ENCODE peak calls at places on chromosome 22, in four cellular contexts. M, S, K and J are unnamed samples.

GRCh38 chr22:50173221-50173982 is 2.9 kb downstream of the PANX2 start:
- DNase-seq in M (no peak), S (no peak), K (no peak), J (no peak)

GRCh38 chr22:37330200-37331033 is 48.1 kb downstream of the CYTH4 start:
- DNase-seq in M (peak), S (no peak), K (no peak), J (peak)

GRCh38 chr22:43127166-43127908 is 15.9 kb downstream of the MCAT start:
- DNase-seq in M (no peak), S (no peak), K (no peak), J (peak)

GRCh38 chr22:50167689-50168489 is 2.6 kb upstream of the PANX2 start:
- DNase-seq in M (no peak), S (no peak), K (no peak), J (no peak)

GRCh38 chr22:42203609-42204008 is 66.8 kb downstream of the TCF20 start:
- DNase-seq in M (no peak), S (no peak), K (no peak), J (no peak)

GRCh38 chr22:45429921-45430775 is 16.7 kb downstream of the RIBC2 start:
- DNase-seq in M (no peak), S (no peak), K (no peak), J (no peak)

GRCh38 chr22:50717709-50718351 is 20.2 kb upstream of the ACR start:
- DNase-seq in M (no peak), S (no peak), K (peak), J (no peak)

GRCh38 chr22:30606455-30607299 is at the start of gene TCN2:
- DNase-seq in M (peak), S (no peak), K (peak), J (peak)

GRCh38 chr22:38177926-38178604 is 3.6 kb downstream of the PLA2G6 start:
- DNase-seq in M (peak), S (no peak), K (peak), J (peak)

GRCh38 chr22:31075961-31076360 is 5.2 kb upstream of the SMTN start:
- DNase-seq in M (no peak), S (no peak), K (no peak), J (no peak)

GRCh38 chr22:19056951-19057401 is 65.2 kb downstream of the DGCR2 start:
- DNase-seq in M (no peak), S (no peak), K (no peak), J (no peak)

GRCh38 chr22:29209624-29209929 is 3.9 kb downstream of the EMID1 start:
- DNase-seq in M (no peak), S (no peak), K (no peak), J (peak)

GRCh38 chr22:19975707-19976035 is 34.1 kb upstream of the TXNRD2 start:
- DNase-seq in M (no peak), S (no peak), K (no peak), J (no peak)

GRCh38 chr22:48501231-48501750 is 1326.4 kb downstream of the BRD1 start:
- DNase-seq in M (no peak), S (no peak), K (no peak), J (no peak)

GRCh38 chr22:24952837-24953293 is 349 bp downstream of the KIAA1671 start:
- DNase-seq in M (peak), S (peak), K (no peak), J (peak)